ENCODE peak calls at places on chromosome 4, in five cellular contexts. S is trophoblast cell, B is DND-41, P is MM.1S, T is IMR-90. E is an unnamed sample.

GRCh38 chr4:182645511-182645910 is 271.7 kb downstream of the DCTD start:
- DNase-seq in S (no peak), T (no peak), P (no peak), B (no peak), E (no peak)

GRCh38 chr4:76767983-76768382 is 130.0 kb downstream of the SOWAHB start:
- DNase-seq in T (peak), B (no peak), S (peak), P (no peak), E (no peak)

GRCh38 chr4:2830632-2831610 is 12.7 kb upstream of the ADD1 start:
- DNase-seq in T (no peak), P (no peak), S (no peak), B (no peak), E (no peak)

GRCh38 chr4:89617256-89617655 is 219.7 kb downstream of the SNCA start:
- DNase-seq in P (no peak), S (no peak), T (no peak), B (no peak), E (no peak)

GRCh38 chr4:15898902-15899301 is 39.6 kb downstream of the FGFBP1 start:
- DNase-seq in T (no peak), S (no peak), P (no peak), B (no peak), E (no peak)

GRCh38 chr4:147786531-147786930 is 54.6 kb downstream of the ARHGAP10 start:
- DNase-seq in B (no peak), P (no peak), S (no peak), T (no peak), E (no peak)

GRCh38 chr4:66887061-66887460 is 658.2 kb downstream of the CENPC start:
- DNase-seq in S (no peak), B (no peak), P (no peak), T (no peak), E (no peak)

GRCh38 chr4:1477045-1477905 is 71.0 kb upstream of the NKX1-1 start:
- DNase-seq in P (no peak), B (no peak), S (no peak), T (no peak), E (no peak)

GRCh38 chr4:124191329-124191728 is 521.2 kb downstream of the ANKRD50 start:
- DNase-seq in P (no peak), S (no peak), B (no peak), T (no peak), E (no peak)

GRCh38 chr4:10535900-10536299 is 78.7 kb upstream of the ZNF518B start:
- DNase-seq in P (no peak), B (no peak), T (no peak), S (no peak), E (no peak)

GRCh38 chr4:15042529-15043167 is 40.4 kb downstream of the CPEB2 start:
- DNase-seq in T (no peak), P (no peak), S (peak), B (no peak), E (no peak)

GRCh38 chr4:17544831-17545234 is 29.9 kb downstream of the CLRN2 start:
- DNase-seq in S (no peak), P (no peak), T (no peak), B (no peak), E (no peak)

GRCh38 chr4:8853249-8853648 is 18.4 kb downstream of the HMX1 start:
- DNase-seq in B (no peak), S (no peak), T (no peak), P (no peak), E (peak)

GRCh38 chr4:48300004-48300403 is 30.4 kb upstream of the TEC start:
- DNase-seq in T (peak), P (no peak), S (no peak), B (no peak), E (no peak)

GRCh38 chr4:183284229-183284628 is 35.8 kb downstream of the CLDN22 start:
- DNase-seq in P (no peak), T (no peak), B (no peak), S (no peak), E (no peak)

GRCh38 chr4:71473541-71474240 is 134.9 kb downstream of the SLC4A4 start:
- DNase-seq in B (no peak), P (no peak), T (no peak), S (no peak), E (no peak)

GRCh38 chr4:179325181-179325580 is 1882.9 kb upstream of the AGA start:
- DNase-seq in B (no peak), P (no peak), T (no peak), S (no peak), E (no peak)

GRCh38 chr4:158193171-158193749 is 17.0 kb upstream of the TMEM144 start:
- DNase-seq in B (no peak), T (peak), S (no peak), P (peak), E (peak)

GRCh38 chr4:162506253-162506652 is 342.5 kb upstream of the FSTL5 start:
- DNase-seq in P (no peak), T (no peak), B (no peak), S (no peak), E (no peak)
- H2AFZ ChIP-seq in P (no peak), T (no peak), B (no peak), S (no peak), E (no peak)

DNA sequence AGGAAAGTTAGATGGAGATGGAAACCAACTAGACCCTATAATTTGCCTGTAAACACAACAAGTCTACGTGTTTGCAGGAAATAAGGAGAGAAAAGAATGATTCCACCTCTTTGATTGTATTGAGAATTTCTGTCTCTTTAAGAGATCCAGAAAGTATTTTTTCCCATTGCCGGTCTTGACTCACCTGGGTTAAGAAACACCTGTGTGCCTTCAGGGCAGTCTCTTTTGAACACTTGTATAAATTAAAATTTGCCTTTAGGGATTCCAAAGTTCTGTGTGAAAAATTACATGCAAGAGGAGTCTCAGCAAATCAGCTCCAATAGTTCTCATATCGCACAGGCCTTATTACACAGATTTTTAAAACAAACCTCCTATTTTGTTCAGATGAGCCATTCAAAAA is 46.0 kb upstream of the SMAD1 start:
- DNase-seq in P (no peak), T (no peak), S (peak), B (no peak), E (no peak)
- H2AFZ ChIP-seq in P (no peak), T (no peak), S (no peak), B (no peak), E (no peak)

GRCh38 chr4:23947826-23948225 is 58.0 kb upstream of the PPARGC1A start:
- DNase-seq in S (no peak), P (no peak), B (no peak), T (peak), E (no peak)

GRCh38 chr4:23943478-23943877 is 53.6 kb upstream of the PPARGC1A start:
- DNase-seq in S (no peak), T (no peak), B (no peak), P (no peak), E (no peak)

GRCh38 chr4:23946307-23946706 is 56.5 kb upstream of the PPARGC1A start:
- DNase-seq in B (no peak), S (no peak), P (no peak), T (no peak), E (no peak)

GRCh38 chr4:23942491-23942890 is 52.6 kb upstream of the PPARGC1A start:
- DNase-seq in S (no peak), B (no peak), T (no peak), P (no peak), E (no peak)

DNA sequence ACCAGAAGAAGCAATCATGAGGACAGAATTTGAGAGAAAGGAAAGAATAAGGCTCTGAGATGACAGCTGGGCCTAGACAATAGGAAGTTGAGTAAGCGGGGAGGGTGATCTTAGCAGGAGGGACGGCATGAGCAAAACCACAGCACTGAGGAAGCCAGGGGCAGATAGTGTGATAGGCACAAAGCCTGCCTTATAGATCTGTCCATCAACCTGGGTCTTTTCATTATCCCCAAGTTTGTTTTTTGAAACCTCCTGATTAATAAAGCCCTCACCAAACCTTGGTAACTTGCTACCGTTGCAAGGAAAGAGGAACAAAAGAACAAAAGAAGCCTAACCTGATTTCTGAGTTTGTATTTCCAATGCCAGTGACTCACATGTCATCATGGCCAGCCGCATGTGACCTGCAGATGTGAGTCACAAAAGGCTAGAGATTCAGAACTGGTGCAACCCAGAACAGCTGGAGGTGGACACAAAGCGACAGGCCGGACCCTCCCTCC is 55.7 kb upstream of the PPARGC1A start:
- DNase-seq in B (no peak), S (peak), P (no peak), T (peak), E (no peak)
- H2AFZ ChIP-seq in B (no peak), S (no peak), P (no peak), T (peak), E (no peak)

GRCh38 chr4:187232201-187232600 is 508.5 kb upstream of the FAT1 start:
- DNase-seq in T (no peak), P (no peak), S (no peak), B (no peak), E (no peak)

GRCh38 chr4:187224560-187224959 is 500.9 kb upstream of the FAT1 start:
- DNase-seq in B (no peak), P (no peak), S (no peak), T (no peak), E (no peak)

GRCh38 chr4:187232796-187233195 is 509.1 kb upstream of the FAT1 start:
- DNase-seq in S (peak), T (no peak), P (no peak), B (no peak), E (no peak)

DNA sequence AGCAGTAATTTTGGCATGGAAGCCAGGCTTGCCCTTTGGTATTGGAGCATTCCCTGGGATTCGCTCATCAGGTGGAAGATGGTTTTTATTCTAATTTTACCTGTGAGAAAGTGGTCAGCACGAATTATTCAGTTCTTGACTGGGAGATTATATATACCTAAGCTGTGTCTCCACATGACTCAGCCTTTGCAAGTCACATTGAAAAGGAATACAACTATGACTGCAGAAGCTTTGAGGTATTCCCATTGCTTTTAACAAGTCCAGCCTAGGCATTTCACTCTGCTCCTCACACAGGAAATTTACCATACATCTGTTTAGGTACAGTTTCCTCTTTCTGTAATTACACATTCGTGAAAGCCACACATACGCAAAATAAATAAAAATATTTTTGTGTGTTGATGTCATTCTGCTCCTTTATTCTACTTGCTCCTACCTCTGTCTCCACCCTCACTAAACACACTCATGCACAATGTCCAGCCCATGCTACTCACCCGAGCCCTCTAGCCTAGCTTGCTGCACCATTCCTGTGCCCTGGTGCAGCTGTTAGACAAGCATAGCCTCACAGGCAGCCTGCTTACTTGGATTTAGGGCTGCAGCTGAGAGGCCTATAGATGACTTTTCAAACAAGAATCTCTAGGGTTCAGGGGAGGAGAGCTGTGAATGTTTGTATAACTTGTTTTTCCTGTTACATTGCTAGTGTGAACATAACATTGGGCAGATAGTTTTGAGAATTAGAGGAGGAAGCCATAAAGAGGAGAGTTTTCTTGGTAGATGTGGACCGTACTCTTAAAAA is 504.4 kb upstream of the FAT1 start:
- DNase-seq in P (no peak), S (peak), T (peak), B (no peak), E (no peak)
- H2AFZ ChIP-seq in P (no peak), S (no peak), T (peak), B (no peak), E (no peak)

GRCh38 chr4:24321151-24321550 is 263.2 kb downstream of the DHX15 start:
- DNase-seq in P (no peak), T (peak), B (no peak), S (no peak), E (no peak)
- H2AFZ ChIP-seq in P (no peak), T (no peak), B (no peak), S (no peak), E (no peak)

GRCh38 chr4:65023877-65024670 is 614.8 kb upstream of the TECRL start:
- DNase-seq in T (no peak), P (no peak), B (no peak), S (no peak), E (no peak)

GRCh38 chr4:65018313-65018712 is 609.1 kb upstream of the TECRL start:
- DNase-seq in B (no peak), P (no peak), T (no peak), S (no peak), E (no peak)

GRCh38 chr4:65021737-65022136 is 612.5 kb upstream of the TECRL start:
- DNase-seq in B (no peak), T (no peak), P (no peak), S (no peak), E (no peak)
- H2AFZ ChIP-seq in B (peak), T (no peak), P (no peak), S (no peak), E (no peak)